ENCODE peak calls at places on chromosomes 4 and X, in six cellular contexts. One of them, this sample, is unnamed.

GRCh38 chr4:142558851-142559250 is 287.2 kb downstream of the INPP4B start:
- DNase-seq in K562: no peak
- DNase-seq in colonic mucosa: no peak
- DNase-seq in AG10803: peak
- DNase-seq in lower leg skin: no peak
- DNase-seq in OCI-LY7: no peak
- DNase-seq in this sample: no peak

GRCh38 chr4:63316633-63317032 is 1092.6 kb downstream of the TECRL start:
- DNase-seq in K562: no peak
- DNase-seq in colonic mucosa: no peak
- DNase-seq in AG10803: no peak
- DNase-seq in lower leg skin: no peak
- DNase-seq in OCI-LY7: no peak
- DNase-seq in this sample: no peak

GRCh38 chr4:104128850-104129213 is 365.9 kb downstream of the CXXC4 start:
- DNase-seq in K562: no peak
- DNase-seq in colonic mucosa: no peak
- DNase-seq in AG10803: no peak
- DNase-seq in lower leg skin: no peak
- DNase-seq in OCI-LY7: no peak
- DNase-seq in this sample: no peak

GRCh38 chr4:73069338-73070071 is at the start of gene COX18:
- DNase-seq in K562: peak
- DNase-seq in colonic mucosa: peak
- DNase-seq in AG10803: peak
- DNase-seq in lower leg skin: peak
- DNase-seq in OCI-LY7: peak
- DNase-seq in this sample: peak

GRCh38 chrX:104112326-104112951 is at the start of gene ZCCHC18:
- DNase-seq in K562: peak
- DNase-seq in colonic mucosa: peak
- DNase-seq in AG10803: peak
- DNase-seq in lower leg skin: peak
- DNase-seq in OCI-LY7: peak
- DNase-seq in this sample: peak

GRCh38 chr4:163166041-163166579 is 580 bp downstream of the NAF1 start:
- DNase-seq in K562: peak
- DNase-seq in colonic mucosa: peak
- DNase-seq in AG10803: peak
- DNase-seq in lower leg skin: peak
- DNase-seq in OCI-LY7: peak
- DNase-seq in this sample: no peak

GRCh38 chrX:86078650-86079049 is 31.3 kb upstream of the CHM start:
- DNase-seq in K562: no peak
- DNase-seq in colonic mucosa: no peak
- DNase-seq in AG10803: no peak
- DNase-seq in lower leg skin: no peak
- DNase-seq in OCI-LY7: no peak
- DNase-seq in this sample: no peak

GRCh38 chr4:53431052-53431451 is 53.6 kb downstream of the FIP1L1 start:
- DNase-seq in K562: no peak
- DNase-seq in colonic mucosa: no peak
- DNase-seq in AG10803: no peak
- DNase-seq in lower leg skin: no peak
- DNase-seq in OCI-LY7: no peak
- DNase-seq in this sample: no peak

GRCh38 chr4:69689530-69690111 is 36.6 kb upstream of the UGT2A1 start:
- DNase-seq in K562: peak
- DNase-seq in colonic mucosa: no peak
- DNase-seq in AG10803: peak
- DNase-seq in lower leg skin: no peak
- DNase-seq in OCI-LY7: peak
- DNase-seq in this sample: peak

GRCh38 chr4:173014113-173014558 is 154.5 kb upstream of the GALNT7 start:
- DNase-seq in K562: no peak
- DNase-seq in colonic mucosa: no peak
- DNase-seq in AG10803: no peak
- DNase-seq in lower leg skin: no peak
- DNase-seq in OCI-LY7: peak
- DNase-seq in this sample: peak

GRCh38 chr4:138090918-138091659 is 151.1 kb downstream of the SLC7A11 start:
- DNase-seq in K562: no peak
- DNase-seq in colonic mucosa: no peak
- DNase-seq in AG10803: no peak
- DNase-seq in lower leg skin: no peak
- DNase-seq in OCI-LY7: no peak
- DNase-seq in this sample: no peak

GRCh38 chr4:138086471-138086870 is 155.7 kb downstream of the SLC7A11 start:
- DNase-seq in K562: no peak
- DNase-seq in colonic mucosa: no peak
- DNase-seq in AG10803: peak
- DNase-seq in lower leg skin: no peak
- DNase-seq in OCI-LY7: no peak
- DNase-seq in this sample: no peak

GRCh38 chr4:138087181-138087714 is 154.9 kb downstream of the SLC7A11 start:
- DNase-seq in K562: no peak
- DNase-seq in colonic mucosa: no peak
- DNase-seq in AG10803: no peak
- DNase-seq in lower leg skin: no peak
- DNase-seq in OCI-LY7: no peak
- DNase-seq in this sample: no peak

GRCh38 chr4:138090145-138090917 is 151.8 kb downstream of the SLC7A11 start:
- DNase-seq in K562: peak
- DNase-seq in colonic mucosa: peak
- DNase-seq in AG10803: peak
- DNase-seq in lower leg skin: peak
- DNase-seq in OCI-LY7: peak
- DNase-seq in this sample: peak

GRCh38 chr4:138088449-138089208 is 153.5 kb downstream of the SLC7A11 start:
- DNase-seq in K562: no peak
- DNase-seq in colonic mucosa: no peak
- DNase-seq in AG10803: no peak
- DNase-seq in lower leg skin: no peak
- DNase-seq in OCI-LY7: no peak
- DNase-seq in this sample: no peak
- TF ChIP-seq CTCF in K562: no peak
- TF ChIP-seq CTCF in colonic mucosa: no peak
- TF ChIP-seq CTCF in AG10803: no peak
- TF ChIP-seq CTCF in lower leg skin: no peak
- TF ChIP-seq CTCF in OCI-LY7: no peak
- TF ChIP-seq CTCF in this sample: no peak

DNA sequence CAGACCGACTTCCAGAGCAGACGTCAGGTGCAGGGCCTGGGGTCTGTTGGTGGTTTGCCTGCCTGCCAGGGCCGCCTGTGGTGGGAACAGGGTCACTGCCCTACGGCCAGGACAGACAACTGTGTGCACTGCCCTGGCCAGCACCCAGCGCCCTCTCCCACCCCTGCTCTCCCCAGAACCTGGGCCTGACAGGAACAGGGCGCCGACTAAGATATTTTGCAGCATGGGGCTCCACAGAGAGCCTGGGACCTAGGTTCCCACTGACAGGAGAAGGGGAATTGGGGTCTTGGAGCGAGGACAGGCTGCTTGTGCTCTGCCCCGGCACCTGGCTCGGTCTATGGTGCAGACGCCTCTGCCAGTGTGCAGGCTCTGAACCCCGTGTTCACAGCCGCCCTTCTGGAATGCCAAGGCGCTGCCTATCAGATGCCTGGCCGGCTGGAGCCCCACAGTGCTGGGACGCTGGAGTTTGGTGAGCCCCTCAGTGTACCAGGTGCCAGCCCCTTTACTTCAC is 113.5 kb upstream of the LRPAP1 start:
- DNase-seq in K562: no peak
- DNase-seq in colonic mucosa: no peak
- DNase-seq in AG10803: no peak
- DNase-seq in lower leg skin: no peak
- DNase-seq in OCI-LY7: no peak
- DNase-seq in this sample: no peak
- H3K4me3 ChIP-seq in K562: no peak
- H3K4me3 ChIP-seq in colonic mucosa: no peak
- H3K4me3 ChIP-seq in AG10803: no peak
- H3K4me3 ChIP-seq in lower leg skin: no peak
- H3K4me3 ChIP-seq in OCI-LY7: no peak
- H3K4me3 ChIP-seq in this sample: no peak

DNA sequence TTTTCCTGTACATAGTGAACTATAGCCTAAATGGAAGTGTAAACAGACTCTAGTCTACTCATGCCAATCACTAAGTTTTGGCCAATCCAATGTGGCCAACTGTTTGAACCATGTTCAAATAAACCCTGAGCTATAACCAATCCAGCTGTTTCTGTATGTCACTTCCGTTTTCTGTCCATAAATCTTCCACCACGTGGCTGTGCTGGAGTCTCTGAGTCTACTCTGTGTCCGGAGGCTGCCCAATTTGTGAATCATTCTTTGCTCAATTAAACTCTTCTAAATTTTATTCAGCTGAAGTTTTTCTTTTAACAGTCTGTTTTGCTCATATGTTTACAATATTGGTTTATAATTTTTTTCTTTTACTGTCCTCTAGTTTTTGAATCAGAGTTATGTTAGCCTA is 112.3 kb upstream of the BANK1 start:
- DNase-seq in K562: no peak
- DNase-seq in colonic mucosa: no peak
- DNase-seq in AG10803: peak
- DNase-seq in lower leg skin: no peak
- DNase-seq in OCI-LY7: no peak
- DNase-seq in this sample: no peak
- TF ChIP-seq CTCF in K562: no peak
- TF ChIP-seq CTCF in colonic mucosa: no peak
- TF ChIP-seq CTCF in AG10803: no peak
- TF ChIP-seq CTCF in lower leg skin: no peak
- TF ChIP-seq CTCF in OCI-LY7: no peak
- TF ChIP-seq CTCF in this sample: no peak

DNA sequence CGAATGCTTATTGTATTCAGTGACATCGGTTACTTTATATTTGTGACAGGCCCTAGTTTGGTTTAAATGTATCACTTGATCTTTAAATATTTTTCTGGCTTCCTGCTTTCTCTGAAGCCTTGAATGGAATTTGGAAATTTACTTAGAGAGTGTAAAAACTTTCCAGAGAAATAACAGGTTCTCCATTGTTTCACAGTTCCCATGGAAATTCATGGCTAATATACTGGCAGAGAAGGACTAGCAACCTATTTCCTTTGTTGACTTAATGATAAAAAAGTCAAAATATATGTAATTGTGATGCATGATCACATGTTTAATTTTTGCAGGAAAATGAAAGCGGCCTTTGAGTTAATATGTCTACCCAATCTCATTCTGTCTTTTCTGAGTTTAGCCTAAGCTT is 13.2 kb downstream of the NEIL3 start:
- DNase-seq in K562: no peak
- DNase-seq in colonic mucosa: no peak
- DNase-seq in AG10803: no peak
- DNase-seq in lower leg skin: no peak
- DNase-seq in OCI-LY7: no peak
- DNase-seq in this sample: no peak
- H3K4me3 ChIP-seq in K562: no peak
- H3K4me3 ChIP-seq in colonic mucosa: no peak
- H3K4me3 ChIP-seq in AG10803: no peak
- H3K4me3 ChIP-seq in lower leg skin: no peak
- H3K4me3 ChIP-seq in OCI-LY7: no peak
- H3K4me3 ChIP-seq in this sample: no peak

GRCh38 chrX:115138040-115138439 is 51.2 kb upstream of the RBMXL3 start:
- DNase-seq in K562: no peak
- DNase-seq in colonic mucosa: no peak
- DNase-seq in AG10803: no peak
- DNase-seq in lower leg skin: no peak
- DNase-seq in OCI-LY7: no peak
- DNase-seq in this sample: no peak

GRCh38 chrX:115147220-115147619 is 42.0 kb upstream of the RBMXL3 start:
- DNase-seq in K562: peak
- DNase-seq in colonic mucosa: no peak
- DNase-seq in AG10803: peak
- DNase-seq in lower leg skin: no peak
- DNase-seq in OCI-LY7: no peak
- DNase-seq in this sample: no peak

DNA sequence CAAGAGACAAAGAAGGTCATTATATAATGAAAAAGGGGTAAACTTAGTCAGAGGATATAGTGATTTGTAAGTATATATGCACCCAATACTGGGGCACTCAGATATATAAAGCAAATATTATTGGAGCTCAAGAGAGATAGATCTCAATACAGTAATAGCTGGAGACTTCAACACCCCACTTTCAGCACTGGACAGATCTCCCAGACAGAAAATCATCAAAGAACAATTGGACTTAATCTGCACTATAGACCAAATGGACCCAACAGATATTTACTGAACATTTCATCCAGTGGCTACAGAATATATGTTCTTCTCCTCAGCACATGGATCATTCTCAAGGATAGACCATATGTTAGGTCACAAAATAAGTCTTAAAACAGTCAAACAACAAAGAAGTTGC is 47.2 kb upstream of the RBMXL3 start:
- DNase-seq in K562: no peak
- DNase-seq in colonic mucosa: no peak
- DNase-seq in AG10803: no peak
- DNase-seq in lower leg skin: no peak
- DNase-seq in OCI-LY7: no peak
- DNase-seq in this sample: no peak
- TF ChIP-seq CTCF in K562: no peak
- TF ChIP-seq CTCF in colonic mucosa: no peak
- TF ChIP-seq CTCF in AG10803: no peak
- TF ChIP-seq CTCF in lower leg skin: no peak
- TF ChIP-seq CTCF in OCI-LY7: no peak
- TF ChIP-seq CTCF in this sample: no peak

DNA sequence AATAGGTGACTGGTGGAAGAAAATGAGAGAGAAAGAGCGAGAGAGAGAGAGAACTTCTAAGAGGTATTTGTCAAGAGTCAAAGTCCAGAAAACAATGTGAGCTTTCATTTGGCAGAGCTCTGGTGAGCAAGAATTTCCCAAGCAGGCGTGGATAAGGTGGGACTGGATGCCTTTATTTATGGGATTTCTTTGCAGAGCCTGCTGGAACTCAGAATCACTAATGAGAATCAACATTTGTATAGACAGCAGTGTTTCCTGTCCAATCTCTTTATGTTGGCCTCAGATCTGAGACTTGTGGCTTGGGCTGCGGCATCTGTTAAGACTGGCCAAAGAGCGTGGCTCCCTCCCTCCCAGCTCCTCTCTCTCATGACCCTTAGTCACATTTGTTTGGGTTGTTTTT is 67.9 kb upstream of the TBL1X start:
- DNase-seq in K562: no peak
- DNase-seq in colonic mucosa: no peak
- DNase-seq in AG10803: peak
- DNase-seq in lower leg skin: no peak
- DNase-seq in OCI-LY7: no peak
- DNase-seq in this sample: peak
- H3K4me3 ChIP-seq in K562: no peak
- H3K4me3 ChIP-seq in colonic mucosa: no peak
- H3K4me3 ChIP-seq in AG10803: no peak
- H3K4me3 ChIP-seq in lower leg skin: no peak
- H3K4me3 ChIP-seq in OCI-LY7: no peak
- H3K4me3 ChIP-seq in this sample: no peak